ENCODE peak calls at places on chromosomes 5 and 9, in eight cellular contexts. T is Caco-2; P is endothelial cell; H is heart right ventricle; E is CD4-positive, alpha-beta T cell; N is ACHN; M is foreskin fibroblast; B is cardiac fibroblast. D is an unnamed sample.

GRCh38 chr5:93794954-93795353 is 53.6 kb upstream of the POU5F2 start:
- DNase-seq in T (no peak), P (no peak), H (no peak), E (no peak), N (no peak), M (no peak), B (peak), D (no peak)

GRCh38 chr5:32683125-32683524 is 28.0 kb upstream of the NPR3 start:
- DNase-seq in T (no peak), P (no peak), H (no peak), E (no peak), N (no peak), M (no peak), B (no peak), D (no peak)

GRCh38 chr5:135072357-135073247 is 38.6 kb upstream of the PITX1 start:
- DNase-seq in T (no peak), P (no peak), H (no peak), E (no peak), N (no peak), M (no peak), B (no peak), D (no peak)

GRCh38 chr9:89884356-89885083 is 279.7 kb downstream of the GADD45G start:
- DNase-seq in T (no peak), P (no peak), H (peak), E (no peak), N (no peak), M (no peak), B (no peak), D (no peak)

GRCh38 chr5:4868140-4868735 is 271.9 kb upstream of the ADAMTS16 start:
- DNase-seq in T (peak), P (peak), H (no peak), E (no peak), N (peak), M (peak), B (peak), D (peak)

GRCh38 chr5:59587489-59588337 is 305.8 kb downstream of the PDE4D start:
- DNase-seq in T (peak), P (peak), H (peak), E (no peak), N (peak), M (peak), B (peak), D (peak)

GRCh38 chr9:128497824-128498610 is 6.5 kb upstream of the GLE1 start:
- DNase-seq in T (no peak), P (no peak), H (no peak), E (no peak), N (no peak), M (no peak), B (no peak), D (no peak)

GRCh38 chr5:145941677-145942130 is 5.3 kb downstream of the SH3RF2 start:
- DNase-seq in T (no peak), P (no peak), H (no peak), E (no peak), N (no peak), M (peak), B (peak), D (peak)

GRCh38 chr9:92736816-92737606 is 27.6 kb downstream of the BICD2 start:
- DNase-seq in T (no peak), P (no peak), H (no peak), E (no peak), N (no peak), M (no peak), B (peak), D (no peak)

GRCh38 chr5:10704949-10705621 is 55.9 kb downstream of the DAP start:
- DNase-seq in T (no peak), P (no peak), H (no peak), E (no peak), N (peak), M (peak), B (peak), D (peak)

GRCh38 chr5:172632346-172633092 is 8.5 kb upstream of the NEURL1B start:
- DNase-seq in T (no peak), P (no peak), H (no peak), E (no peak), N (no peak), M (no peak), B (no peak), D (no peak)

GRCh38 chr9:106075991-106076390 is 381.6 kb downstream of the TMEM38B start:
- DNase-seq in T (no peak), P (no peak), H (no peak), E (no peak), N (peak), M (peak), B (peak), D (peak)

GRCh38 chr9:2289234-2289755 is 274.1 kb downstream of the SMARCA2 start:
- DNase-seq in T (no peak), P (no peak), H (no peak), E (no peak), N (no peak), M (peak), B (no peak), D (no peak)

GRCh38 chr5:97846646-97847045 is 663.6 kb upstream of the RIOK2 start:
- DNase-seq in T (no peak), P (no peak), H (no peak), E (no peak), N (no peak), M (peak), B (peak), D (no peak)

GRCh38 chr5:113807384-113808053 is 294.0 kb downstream of the YTHDC2 start:
- DNase-seq in T (no peak), P (no peak), H (no peak), E (no peak), N (no peak), M (peak), B (peak), D (peak)

GRCh38 chr5:163079618-163080017 is 357.8 kb upstream of the CCNG1 start:
- DNase-seq in T (peak), P (peak), H (no peak), E (no peak), N (no peak), M (no peak), B (peak), D (no peak)

GRCh38 chr5:116492016-116492623 is 82.5 kb downstream of the SEMA6A start:
- DNase-seq in T (no peak), P (no peak), H (no peak), E (no peak), N (peak), M (peak), B (peak), D (peak)